ENCODE peak calls at places on chromosomes 5 and 9, in four cellular contexts. K is H1, G is mesendoderm, Z is H9. R is an unnamed sample.

GRCh38 chr9:79408617-79409016 is 163.1 kb upstream of the TLE4 start:
- DNase-seq in K (no peak), Z (no peak), G (no peak), R (peak)

GRCh38 chr5:172362755-172363154 is 79.2 kb upstream of the UBTD2 start:
- DNase-seq in K (no peak), G (no peak), Z (no peak), R (peak)

GRCh38 chr9:108789742-108790141 is 66.0 kb downstream of the ACTL7B start:
- DNase-seq in Z (no peak), K (no peak), G (no peak), R (no peak)

GRCh38 chr9:93329632-93330286 is 121.7 kb upstream of the FAM120A start:
- DNase-seq in G (no peak), Z (no peak), K (no peak), R (no peak)

GRCh38 chr5:55708732-55709131 is 3.4 kb downstream of the SLC38A9 start:
- DNase-seq in K (no peak), G (no peak), Z (no peak), R (peak)

GRCh38 chr9:94783121-94783664 is 56.7 kb downstream of the AOPEP start:
- DNase-seq in G (peak), Z (peak), K (peak), R (peak)

GRCh38 chr5:150286820-150287219 is 2.8 kb downstream of the CAMK2A start:
- DNase-seq in G (peak), K (peak), Z (peak), R (no peak)

GRCh38 chr5:55421074-55421529 is 113.3 kb downstream of the MTREX start:
- DNase-seq in K (no peak), G (no peak), Z (no peak), R (peak)

GRCh38 chr5:12272389-12272788 is 368.1 kb upstream of the CTNND2 start:
- DNase-seq in G (peak), K (peak), Z (peak), R (no peak)

DNA sequence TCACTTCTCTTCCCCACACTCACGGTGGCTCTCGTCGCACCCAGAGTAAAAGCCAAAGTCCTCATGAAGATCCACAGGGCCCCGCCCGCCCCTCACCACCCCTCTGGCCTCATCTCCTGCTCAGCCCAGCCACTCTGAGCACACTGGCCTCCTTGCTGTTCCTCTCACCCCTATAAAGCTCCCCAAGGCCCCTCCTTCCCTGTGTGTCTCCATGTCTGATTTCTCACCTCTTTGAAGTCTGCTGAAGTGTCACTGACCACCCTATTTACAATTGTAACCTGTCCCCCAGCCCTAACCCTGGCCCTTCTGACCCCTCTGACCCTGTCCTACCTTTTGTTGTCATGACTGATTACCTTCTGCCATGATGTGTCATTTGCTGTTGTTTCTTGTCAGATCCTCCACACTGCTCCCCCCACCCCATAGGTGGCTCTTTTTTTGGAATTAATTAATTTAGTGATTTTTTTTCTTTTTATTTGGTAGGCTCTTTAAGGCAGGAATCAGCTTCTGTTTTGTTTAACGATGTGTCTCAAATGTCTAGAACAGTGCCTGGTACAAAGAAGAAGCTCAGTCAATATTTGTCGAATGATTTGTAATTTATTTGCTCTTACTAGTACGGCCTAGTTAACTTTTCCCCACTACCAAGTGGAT is 90.2 kb downstream of the IQGAP2 start:
- DNase-seq in Z (no peak), G (no peak), K (no peak), R (no peak)
- H4K5ac ChIP-seq in Z (no peak), G (no peak), K (no peak), R (no peak)

GRCh38 chr5:135035678-135036030 is 1.6 kb upstream of the PITX1 start:
- DNase-seq in G (no peak), Z (no peak), K (no peak), R (no peak)
- H4K5ac ChIP-seq in G (no peak), Z (no peak), K (no peak), R (no peak)

DNA sequence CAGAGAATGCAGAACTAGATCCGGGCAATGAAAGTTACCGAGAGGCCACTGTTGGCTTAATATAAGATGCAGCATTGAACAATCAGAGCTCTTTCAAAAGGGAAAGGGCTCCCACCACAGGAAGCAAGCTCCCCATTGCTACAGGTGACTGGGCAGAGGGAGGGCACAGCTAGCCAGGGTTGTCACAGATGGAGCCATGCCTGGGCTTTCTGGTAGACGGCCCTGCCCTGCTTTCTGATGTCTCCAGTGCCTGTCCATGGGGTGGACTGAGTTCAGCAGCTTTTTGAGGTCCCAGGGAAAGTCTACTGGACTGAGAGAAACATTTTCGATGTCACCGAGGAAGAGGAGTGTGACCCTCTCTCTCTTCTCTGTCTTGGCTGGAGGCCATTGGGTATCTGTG is 14.1 kb downstream of the RGS3 start:
- DNase-seq in Z (no peak), K (no peak), G (no peak), R (no peak)
- H4K5ac ChIP-seq in Z (no peak), K (no peak), G (no peak), R (no peak)

GRCh38 chr5:4079881-4080280 is 484.2 kb downstream of the IRX1 start:
- DNase-seq in K (no peak), G (no peak), Z (no peak), R (no peak)
- H4K5ac ChIP-seq in K (no peak), G (no peak), Z (no peak), R (no peak)

DNA sequence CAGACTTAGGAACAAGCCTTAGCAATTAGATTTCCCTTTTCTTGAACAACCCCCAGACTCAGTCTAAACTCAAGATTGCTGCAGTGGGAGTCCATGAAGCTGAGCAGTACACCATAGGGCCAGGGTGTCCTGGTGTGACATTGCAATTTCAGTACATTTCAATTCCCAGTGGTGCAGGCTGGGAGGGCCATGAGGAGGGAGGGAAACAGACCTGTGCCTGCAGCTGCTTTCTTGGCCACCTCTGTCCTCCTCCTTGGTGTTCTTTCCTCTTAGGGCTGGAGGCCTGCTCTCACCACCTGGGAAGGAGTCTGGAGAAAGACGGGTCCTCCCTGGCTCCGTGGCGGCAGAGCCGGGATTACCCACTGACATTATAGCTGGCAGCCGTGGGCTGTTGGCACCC is 186.5 kb downstream of the SLIT3 start:
- DNase-seq in G (no peak), Z (no peak), K (no peak), R (no peak)
- H4K5ac ChIP-seq in G (no peak), Z (no peak), K (no peak), R (no peak)

DNA sequence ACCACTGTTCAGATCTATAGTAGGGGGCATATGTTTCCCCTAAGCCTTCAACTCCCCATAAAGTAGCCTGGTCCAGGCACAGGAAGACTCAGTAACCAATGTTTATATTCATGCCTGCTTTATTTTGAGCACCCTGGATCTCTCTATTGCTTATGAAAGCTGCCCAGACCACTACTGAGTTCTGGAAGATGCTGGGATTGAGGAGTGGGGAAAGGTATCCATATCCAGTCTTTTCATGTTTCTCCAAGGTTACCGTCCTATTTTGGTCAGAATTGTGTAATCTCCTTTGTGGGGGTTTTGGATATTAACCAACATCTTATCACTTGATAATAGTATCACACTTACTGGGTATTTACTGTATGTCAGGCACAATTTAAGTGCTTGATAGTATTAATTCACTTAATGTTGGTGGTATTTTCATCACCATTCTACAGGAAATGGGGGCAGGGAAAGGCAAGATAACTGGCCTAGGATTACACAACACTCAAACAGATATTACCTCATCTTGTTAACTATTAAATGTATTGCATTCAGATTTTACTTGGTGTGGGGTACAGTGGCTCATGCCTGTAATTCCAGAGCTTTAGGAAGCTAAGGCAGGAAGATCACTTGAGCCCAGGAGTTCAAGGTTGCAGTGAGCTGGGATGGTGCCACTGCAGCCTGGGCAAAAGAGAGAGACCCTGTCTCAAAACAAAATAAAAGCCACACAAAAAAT is 36.3 kb downstream of the RUSC2 start:
- DNase-seq in K (no peak), G (no peak), Z (no peak), R (peak)
- H4K5ac ChIP-seq in K (no peak), G (no peak), Z (no peak), R (peak)

DNA sequence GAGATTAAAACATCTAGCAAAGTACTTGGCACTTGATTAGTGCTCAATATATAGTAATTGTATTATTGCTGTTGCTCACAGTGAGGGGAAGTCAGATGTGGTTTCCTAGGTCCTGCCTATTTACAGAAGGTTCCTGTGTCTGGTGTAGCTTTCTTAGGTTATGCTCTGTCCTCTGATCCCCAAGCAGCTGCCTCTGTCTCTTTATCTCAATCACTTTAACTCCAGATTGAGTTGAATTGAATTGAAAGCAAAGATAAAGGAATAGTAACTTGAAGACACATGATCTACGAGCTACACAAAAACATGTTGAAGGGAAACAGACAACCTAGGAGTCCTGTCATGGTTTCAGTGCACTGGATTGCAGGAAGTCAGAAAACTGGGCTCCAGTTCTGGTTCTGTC is 113.9 kb upstream of the ADAMTSL1 start:
- DNase-seq in K (no peak), Z (no peak), G (peak), R (no peak)
- H4K5ac ChIP-seq in K (no peak), Z (no peak), G (no peak), R (no peak)

GRCh38 chr5:170522211-170523128 is 18.6 kb downstream of the KCNIP1 start:
- DNase-seq in G (peak), Z (no peak), K (no peak), R (no peak)

GRCh38 chr5:170525450-170526211 is 21.8 kb downstream of the KCNIP1 start:
- DNase-seq in K (no peak), G (no peak), Z (no peak), R (no peak)

GRCh38 chr5:170524576-170524975 is 20.8 kb downstream of the KCNIP1 start:
- DNase-seq in Z (no peak), G (no peak), K (no peak), R (no peak)

GRCh38 chr5:170523830-170524229 is 20.0 kb downstream of the KCNIP1 start:
- DNase-seq in Z (no peak), K (no peak), G (no peak), R (no peak)

DNA sequence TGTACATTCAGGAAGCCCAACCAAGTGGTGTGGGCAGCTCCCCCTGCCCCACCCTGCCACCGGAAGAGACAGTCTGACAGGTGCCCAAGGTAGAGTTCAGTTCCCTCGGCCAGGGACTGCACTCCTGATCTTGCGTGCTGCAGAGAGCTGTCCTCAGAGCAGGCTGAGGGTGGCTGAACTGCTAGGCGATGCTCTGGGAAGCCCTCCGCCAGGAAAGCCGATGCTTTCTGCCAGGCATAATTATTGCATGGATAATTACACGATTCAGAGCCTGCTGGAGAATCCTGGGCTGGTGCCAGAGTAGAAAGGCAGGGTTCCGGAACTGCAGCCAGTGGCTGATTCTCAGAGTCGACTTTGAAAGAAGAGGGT is 19.3 kb downstream of the KCNIP1 start:
- DNase-seq in G (no peak), K (no peak), Z (no peak), R (no peak)
- H4K5ac ChIP-seq in G (no peak), K (no peak), Z (no peak), R (no peak)

GRCh38 chr5:65483474-65484346 is 2.0 kb upstream of the ADAMTS6 start:
- DNase-seq in G (peak), Z (no peak), K (no peak), R (peak)

GRCh38 chr5:65481171-65481575 is 547 bp downstream of the ADAMTS6 start:
- DNase-seq in G (no peak), Z (no peak), K (no peak), R (no peak)

GRCh38 chr5:65481635-65482271 is at the start of gene ADAMTS6:
- DNase-seq in Z (peak), G (peak), K (peak), R (peak)

GRCh38 chr5:65482280-65482726 is 583 bp upstream of the ADAMTS6 start:
- DNase-seq in K (no peak), G (no peak), Z (no peak), R (peak)

DNA sequence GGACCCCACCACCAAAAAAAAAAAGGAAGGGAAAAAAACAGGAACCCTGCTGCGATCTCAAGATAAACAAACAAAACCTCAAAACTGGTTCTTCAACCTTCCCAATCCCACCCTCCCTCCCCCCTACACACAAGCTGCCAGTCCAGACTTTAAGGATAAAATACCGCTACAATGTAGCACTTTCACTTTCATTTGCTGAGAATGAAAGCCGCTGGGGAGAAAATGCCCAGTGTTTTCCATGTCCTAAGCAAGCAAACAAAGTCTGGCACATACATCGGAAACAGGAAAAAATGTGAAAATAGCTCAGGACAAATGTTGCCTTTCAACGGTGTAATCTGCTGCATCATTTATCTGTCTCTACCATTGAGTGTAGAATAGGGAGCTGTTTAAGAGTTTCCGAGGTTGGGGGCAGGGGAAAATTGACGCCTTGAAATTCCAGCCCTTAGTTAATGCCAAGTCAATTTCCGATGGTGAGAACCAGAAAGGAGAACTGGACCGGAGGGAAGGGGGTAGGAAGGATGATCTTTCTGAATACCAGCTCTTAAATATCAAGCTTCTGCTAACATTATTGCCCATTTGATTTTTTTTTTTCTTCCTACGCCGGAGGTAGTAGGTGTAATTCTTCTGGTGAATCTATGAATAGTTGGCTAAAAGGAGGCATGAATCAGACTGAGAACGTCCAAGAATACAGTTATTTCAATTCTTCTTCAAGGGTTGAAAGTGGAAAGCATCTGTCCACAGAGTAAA is 1.2 kb upstream of the ADAMTS6 start:
- DNase-seq in K (peak), G (peak), Z (peak), R (peak)
- H4K5ac ChIP-seq in K (no peak), G (no peak), Z (no peak), R (peak)

DNA sequence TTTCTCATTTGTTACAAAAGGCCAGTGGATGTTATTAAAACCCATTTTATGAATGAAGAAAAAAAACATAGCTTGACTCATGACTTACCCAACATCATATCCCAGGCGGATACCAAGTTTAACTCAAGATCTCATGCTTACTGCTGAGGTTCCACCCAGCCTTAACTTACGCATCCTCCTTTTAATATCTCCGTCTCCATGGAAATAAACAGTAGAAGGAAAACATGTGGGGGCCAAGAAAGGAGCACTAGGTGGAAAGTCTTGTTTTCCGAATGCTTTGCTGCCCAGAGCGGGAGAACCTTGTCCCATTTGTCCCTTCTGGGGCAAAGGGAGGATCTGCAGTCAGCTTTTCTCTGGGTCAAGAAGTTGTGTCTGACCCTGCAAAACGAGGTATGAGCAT is 44.1 kb downstream of the ANGPTL2 start:
- DNase-seq in Z (no peak), K (no peak), G (no peak), R (no peak)
- H4K5ac ChIP-seq in Z (no peak), K (no peak), G (no peak), R (no peak)

R was measured in IMR-90.